ENCODE peak calls at places on chromosomes 13 and 19, in eight cellular contexts. One of them, this sample, is unnamed.

GRCh38 chr13:100473493-100474044 is 115.0 kb downstream of the GGACT start:
- DNase-seq in A549: no peak
- DNase-seq in skeletal muscle cell: no peak
- DNase-seq in NCI-H526 treated with DMSO at 0.1 percent for 48 hours: no peak
- DNase-seq in stimulated activated CD4-positive, alpha-beta T cell treated with anti-CD3 and anti-CD28 coated beads, Interleukin-4, amount 100 ng/mL, for 48 hours: no peak
- DNase-seq in CD8-positive, alpha-beta T cell: no peak
- DNase-seq in ELR: no peak
- DNase-seq in IMR-90: no peak
- DNase-seq in this sample: no peak

GRCh38 chr13:99726261-99726894 is 225.1 kb downstream of the TM9SF2 start:
- DNase-seq in skeletal muscle cell: no peak
- DNase-seq in NCI-H526 treated with DMSO at 0.1 percent for 48 hours: no peak
- DNase-seq in IMR-90: no peak
- DNase-seq in stimulated activated CD4-positive, alpha-beta T cell treated with anti-CD3 and anti-CD28 coated beads, Interleukin-4, amount 100 ng/mL, for 48 hours: no peak
- DNase-seq in CD8-positive, alpha-beta T cell: no peak
- DNase-seq in A549: no peak
- DNase-seq in ELR: no peak
- DNase-seq in this sample: no peak

GRCh38 chr13:71517004-71517403 is 350.0 kb downstream of the DACH1 start:
- DNase-seq in stimulated activated CD4-positive, alpha-beta T cell treated with anti-CD3 and anti-CD28 coated beads, Interleukin-4, amount 100 ng/mL, for 48 hours: no peak
- DNase-seq in IMR-90: no peak
- DNase-seq in skeletal muscle cell: no peak
- DNase-seq in CD8-positive, alpha-beta T cell: no peak
- DNase-seq in ELR: peak
- DNase-seq in A549: no peak
- DNase-seq in NCI-H526 treated with DMSO at 0.1 percent for 48 hours: no peak
- DNase-seq in this sample: no peak

GRCh38 chr19:55516878-55517620 is 19.9 kb downstream of the SBK2 start:
- DNase-seq in NCI-H526 treated with DMSO at 0.1 percent for 48 hours: peak
- DNase-seq in IMR-90: peak
- DNase-seq in stimulated activated CD4-positive, alpha-beta T cell treated with anti-CD3 and anti-CD28 coated beads, Interleukin-4, amount 100 ng/mL, for 48 hours: peak
- DNase-seq in skeletal muscle cell: peak
- DNase-seq in ELR: peak
- DNase-seq in A549: peak
- DNase-seq in CD8-positive, alpha-beta T cell: peak
- DNase-seq in this sample: peak

GRCh38 chr19:19661141-19661674 is 2.3 kb downstream of the ATP13A1 start:
- DNase-seq in ELR: no peak
- DNase-seq in stimulated activated CD4-positive, alpha-beta T cell treated with anti-CD3 and anti-CD28 coated beads, Interleukin-4, amount 100 ng/mL, for 48 hours: no peak
- DNase-seq in IMR-90: no peak
- DNase-seq in A549: no peak
- DNase-seq in skeletal muscle cell: no peak
- DNase-seq in CD8-positive, alpha-beta T cell: no peak
- DNase-seq in NCI-H526 treated with DMSO at 0.1 percent for 48 hours: no peak
- DNase-seq in this sample: no peak

GRCh38 chr13:106063591-106064308 is 471.7 kb downstream of the EFNB2 start:
- DNase-seq in NCI-H526 treated with DMSO at 0.1 percent for 48 hours: no peak
- DNase-seq in IMR-90: peak
- DNase-seq in CD8-positive, alpha-beta T cell: no peak
- DNase-seq in stimulated activated CD4-positive, alpha-beta T cell treated with anti-CD3 and anti-CD28 coated beads, Interleukin-4, amount 100 ng/mL, for 48 hours: no peak
- DNase-seq in skeletal muscle cell: peak
- DNase-seq in A549: no peak
- DNase-seq in ELR: peak
- DNase-seq in this sample: peak

GRCh38 chr19:46659151-46660007 is 1.6 kb downstream of the DACT3 start:
- DNase-seq in stimulated activated CD4-positive, alpha-beta T cell treated with anti-CD3 and anti-CD28 coated beads, Interleukin-4, amount 100 ng/mL, for 48 hours: no peak
- DNase-seq in skeletal muscle cell: no peak
- DNase-seq in IMR-90: no peak
- DNase-seq in ELR: peak
- DNase-seq in CD8-positive, alpha-beta T cell: no peak
- DNase-seq in NCI-H526 treated with DMSO at 0.1 percent for 48 hours: no peak
- DNase-seq in A549: peak
- DNase-seq in this sample: no peak

GRCh38 chr13:40172149-40172591 is 494.3 kb downstream of the FOXO1 start:
- DNase-seq in stimulated activated CD4-positive, alpha-beta T cell treated with anti-CD3 and anti-CD28 coated beads, Interleukin-4, amount 100 ng/mL, for 48 hours: no peak
- DNase-seq in skeletal muscle cell: no peak
- DNase-seq in A549: no peak
- DNase-seq in CD8-positive, alpha-beta T cell: no peak
- DNase-seq in ELR: no peak
- DNase-seq in IMR-90: no peak
- DNase-seq in NCI-H526 treated with DMSO at 0.1 percent for 48 hours: no peak
- DNase-seq in this sample: no peak

GRCh38 chr19:55618426-55618825 is 5.9 kb downstream of the ZNF784 start:
- DNase-seq in NCI-H526 treated with DMSO at 0.1 percent for 48 hours: no peak
- DNase-seq in IMR-90: no peak
- DNase-seq in skeletal muscle cell: no peak
- DNase-seq in stimulated activated CD4-positive, alpha-beta T cell treated with anti-CD3 and anti-CD28 coated beads, Interleukin-4, amount 100 ng/mL, for 48 hours: no peak
- DNase-seq in A549: no peak
- DNase-seq in ELR: no peak
- DNase-seq in CD8-positive, alpha-beta T cell: no peak
- DNase-seq in this sample: no peak

GRCh38 chr13:24008679-24009078 is 111.4 kb upstream of the C1QTNF9B start:
- DNase-seq in A549: no peak
- DNase-seq in skeletal muscle cell: no peak
- DNase-seq in CD8-positive, alpha-beta T cell: no peak
- DNase-seq in ELR: peak
- DNase-seq in stimulated activated CD4-positive, alpha-beta T cell treated with anti-CD3 and anti-CD28 coated beads, Interleukin-4, amount 100 ng/mL, for 48 hours: no peak
- DNase-seq in IMR-90: peak
- DNase-seq in NCI-H526 treated with DMSO at 0.1 percent for 48 hours: no peak
- DNase-seq in this sample: no peak

GRCh38 chr13:109626386-109627171 is 159.8 kb downstream of the IRS2 start:
- DNase-seq in A549: no peak
- DNase-seq in NCI-H526 treated with DMSO at 0.1 percent for 48 hours: no peak
- DNase-seq in stimulated activated CD4-positive, alpha-beta T cell treated with anti-CD3 and anti-CD28 coated beads, Interleukin-4, amount 100 ng/mL, for 48 hours: no peak
- DNase-seq in IMR-90: no peak
- DNase-seq in ELR: no peak
- DNase-seq in skeletal muscle cell: no peak
- DNase-seq in CD8-positive, alpha-beta T cell: no peak
- DNase-seq in this sample: no peak

GRCh38 chr13:64075543-64076271 is 2660.1 kb upstream of the PCDH20 start:
- DNase-seq in ELR: no peak
- DNase-seq in skeletal muscle cell: no peak
- DNase-seq in stimulated activated CD4-positive, alpha-beta T cell treated with anti-CD3 and anti-CD28 coated beads, Interleukin-4, amount 100 ng/mL, for 48 hours: no peak
- DNase-seq in NCI-H526 treated with DMSO at 0.1 percent for 48 hours: peak
- DNase-seq in CD8-positive, alpha-beta T cell: no peak
- DNase-seq in A549: no peak
- DNase-seq in IMR-90: no peak
- DNase-seq in this sample: no peak

GRCh38 chr19:6047256-6047655 is 63.0 kb downstream of the RFX2 start:
- DNase-seq in NCI-H526 treated with DMSO at 0.1 percent for 48 hours: no peak
- DNase-seq in CD8-positive, alpha-beta T cell: no peak
- DNase-seq in A549: no peak
- DNase-seq in IMR-90: no peak
- DNase-seq in stimulated activated CD4-positive, alpha-beta T cell treated with anti-CD3 and anti-CD28 coated beads, Interleukin-4, amount 100 ng/mL, for 48 hours: no peak
- DNase-seq in skeletal muscle cell: no peak
- DNase-seq in ELR: no peak
- DNase-seq in this sample: no peak

GRCh38 chr19:17075860-17076538 is 422 bp downstream of the MYO9B start:
- DNase-seq in NCI-H526 treated with DMSO at 0.1 percent for 48 hours: no peak
- DNase-seq in A549: peak
- DNase-seq in IMR-90: peak
- DNase-seq in stimulated activated CD4-positive, alpha-beta T cell treated with anti-CD3 and anti-CD28 coated beads, Interleukin-4, amount 100 ng/mL, for 48 hours: peak
- DNase-seq in CD8-positive, alpha-beta T cell: peak
- DNase-seq in skeletal muscle cell: no peak
- DNase-seq in ELR: peak
- DNase-seq in this sample: no peak

GRCh38 chr13:112996671-112997091 is 27.7 kb downstream of the MCF2L start:
- DNase-seq in CD8-positive, alpha-beta T cell: no peak
- DNase-seq in A549: no peak
- DNase-seq in IMR-90: no peak
- DNase-seq in stimulated activated CD4-positive, alpha-beta T cell treated with anti-CD3 and anti-CD28 coated beads, Interleukin-4, amount 100 ng/mL, for 48 hours: no peak
- DNase-seq in NCI-H526 treated with DMSO at 0.1 percent for 48 hours: no peak
- DNase-seq in ELR: no peak
- DNase-seq in skeletal muscle cell: no peak
- DNase-seq in this sample: no peak

GRCh38 chr13:27978301-27978968 is 9.3 kb upstream of the CDX2 start:
- DNase-seq in IMR-90: no peak
- DNase-seq in NCI-H526 treated with DMSO at 0.1 percent for 48 hours: no peak
- DNase-seq in CD8-positive, alpha-beta T cell: no peak
- DNase-seq in A549: no peak
- DNase-seq in stimulated activated CD4-positive, alpha-beta T cell treated with anti-CD3 and anti-CD28 coated beads, Interleukin-4, amount 100 ng/mL, for 48 hours: no peak
- DNase-seq in ELR: no peak
- DNase-seq in skeletal muscle cell: no peak
- DNase-seq in this sample: no peak

GRCh38 chr13:41891119-41891518 is 69.8 kb downstream of the VWA8 start:
- DNase-seq in NCI-H526 treated with DMSO at 0.1 percent for 48 hours: no peak
- DNase-seq in A549: no peak
- DNase-seq in CD8-positive, alpha-beta T cell: no peak
- DNase-seq in skeletal muscle cell: no peak
- DNase-seq in ELR: no peak
- DNase-seq in stimulated activated CD4-positive, alpha-beta T cell treated with anti-CD3 and anti-CD28 coated beads, Interleukin-4, amount 100 ng/mL, for 48 hours: no peak
- DNase-seq in IMR-90: no peak
- DNase-seq in this sample: no peak

GRCh38 chr13:77876176-77876575 is 42.5 kb downstream of the EDNRB start:
- DNase-seq in A549: no peak
- DNase-seq in ELR: no peak
- DNase-seq in stimulated activated CD4-positive, alpha-beta T cell treated with anti-CD3 and anti-CD28 coated beads, Interleukin-4, amount 100 ng/mL, for 48 hours: no peak
- DNase-seq in skeletal muscle cell: no peak
- DNase-seq in CD8-positive, alpha-beta T cell: no peak
- DNase-seq in NCI-H526 treated with DMSO at 0.1 percent for 48 hours: no peak
- DNase-seq in IMR-90: peak
- DNase-seq in this sample: peak

GRCh38 chr13:23754506-23754905 is 134.7 kb downstream of the MIPEP start:
- DNase-seq in skeletal muscle cell: no peak
- DNase-seq in NCI-H526 treated with DMSO at 0.1 percent for 48 hours: no peak
- DNase-seq in ELR: no peak
- DNase-seq in CD8-positive, alpha-beta T cell: no peak
- DNase-seq in stimulated activated CD4-positive, alpha-beta T cell treated with anti-CD3 and anti-CD28 coated beads, Interleukin-4, amount 100 ng/mL, for 48 hours: no peak
- DNase-seq in IMR-90: peak
- DNase-seq in A549: no peak
- DNase-seq in this sample: no peak

GRCh38 chr13:28171266-28171665 is 32.9 kb downstream of the PAN3 start:
- DNase-seq in A549: no peak
- DNase-seq in NCI-H526 treated with DMSO at 0.1 percent for 48 hours: no peak
- DNase-seq in skeletal muscle cell: no peak
- DNase-seq in CD8-positive, alpha-beta T cell: no peak
- DNase-seq in stimulated activated CD4-positive, alpha-beta T cell treated with anti-CD3 and anti-CD28 coated beads, Interleukin-4, amount 100 ng/mL, for 48 hours: no peak
- DNase-seq in IMR-90: no peak
- DNase-seq in ELR: no peak
- DNase-seq in this sample: no peak

GRCh38 chr19:8054169-8054568 is 1.6 kb downstream of the CCL25 start:
- DNase-seq in skeletal muscle cell: no peak
- DNase-seq in IMR-90: no peak
- DNase-seq in CD8-positive, alpha-beta T cell: no peak
- DNase-seq in A549: no peak
- DNase-seq in NCI-H526 treated with DMSO at 0.1 percent for 48 hours: no peak
- DNase-seq in ELR: no peak
- DNase-seq in stimulated activated CD4-positive, alpha-beta T cell treated with anti-CD3 and anti-CD28 coated beads, Interleukin-4, amount 100 ng/mL, for 48 hours: no peak
- DNase-seq in this sample: no peak

GRCh38 chr19:16637535-16637934 is 9.5 kb upstream of the MED26 start:
- DNase-seq in NCI-H526 treated with DMSO at 0.1 percent for 48 hours: no peak
- DNase-seq in CD8-positive, alpha-beta T cell: no peak
- DNase-seq in A549: no peak
- DNase-seq in skeletal muscle cell: no peak
- DNase-seq in IMR-90: peak
- DNase-seq in stimulated activated CD4-positive, alpha-beta T cell treated with anti-CD3 and anti-CD28 coated beads, Interleukin-4, amount 100 ng/mL, for 48 hours: no peak
- DNase-seq in ELR: no peak
- DNase-seq in this sample: no peak

GRCh38 chr19:46785054-46785979 is 3.1 kb downstream of the SLC1A5 start:
- DNase-seq in CD8-positive, alpha-beta T cell: no peak
- DNase-seq in NCI-H526 treated with DMSO at 0.1 percent for 48 hours: no peak
- DNase-seq in stimulated activated CD4-positive, alpha-beta T cell treated with anti-CD3 and anti-CD28 coated beads, Interleukin-4, amount 100 ng/mL, for 48 hours: no peak
- DNase-seq in A549: no peak
- DNase-seq in ELR: no peak
- DNase-seq in IMR-90: peak
- DNase-seq in skeletal muscle cell: no peak
- DNase-seq in this sample: no peak

GRCh38 chr13:76973920-76974617 is 17.8 kb upstream of the CLN5 start:
- DNase-seq in skeletal muscle cell: no peak
- DNase-seq in CD8-positive, alpha-beta T cell: no peak
- DNase-seq in A549: no peak
- DNase-seq in NCI-H526 treated with DMSO at 0.1 percent for 48 hours: no peak
- DNase-seq in stimulated activated CD4-positive, alpha-beta T cell treated with anti-CD3 and anti-CD28 coated beads, Interleukin-4, amount 100 ng/mL, for 48 hours: no peak
- DNase-seq in ELR: no peak
- DNase-seq in IMR-90: no peak
- DNase-seq in this sample: no peak

GRCh38 chr19:29530549-29531457 is 5.0 kb downstream of the VSTM2B start:
- DNase-seq in skeletal muscle cell: no peak
- DNase-seq in stimulated activated CD4-positive, alpha-beta T cell treated with anti-CD3 and anti-CD28 coated beads, Interleukin-4, amount 100 ng/mL, for 48 hours: no peak
- DNase-seq in ELR: no peak
- DNase-seq in IMR-90: no peak
- DNase-seq in NCI-H526 treated with DMSO at 0.1 percent for 48 hours: no peak
- DNase-seq in CD8-positive, alpha-beta T cell: no peak
- DNase-seq in A549: no peak
- DNase-seq in this sample: no peak

GRCh38 chr19:7994114-7994513 is 11.3 kb downstream of the ELAVL1 start:
- DNase-seq in skeletal muscle cell: no peak
- DNase-seq in stimulated activated CD4-positive, alpha-beta T cell treated with anti-CD3 and anti-CD28 coated beads, Interleukin-4, amount 100 ng/mL, for 48 hours: no peak
- DNase-seq in A549: no peak
- DNase-seq in NCI-H526 treated with DMSO at 0.1 percent for 48 hours: no peak
- DNase-seq in ELR: no peak
- DNase-seq in IMR-90: no peak
- DNase-seq in CD8-positive, alpha-beta T cell: no peak
- DNase-seq in this sample: no peak

GRCh38 chr13:41427700-41428099 is 29.6 kb upstream of the RGCC start:
- DNase-seq in A549: no peak
- DNase-seq in skeletal muscle cell: no peak
- DNase-seq in CD8-positive, alpha-beta T cell: no peak
- DNase-seq in NCI-H526 treated with DMSO at 0.1 percent for 48 hours: no peak
- DNase-seq in ELR: no peak
- DNase-seq in stimulated activated CD4-positive, alpha-beta T cell treated with anti-CD3 and anti-CD28 coated beads, Interleukin-4, amount 100 ng/mL, for 48 hours: no peak
- DNase-seq in IMR-90: no peak
- DNase-seq in this sample: no peak

GRCh38 chr13:34931572-34931971 is 10.5 kb upstream of the NBEA start:
- DNase-seq in CD8-positive, alpha-beta T cell: no peak
- DNase-seq in IMR-90: peak
- DNase-seq in NCI-H526 treated with DMSO at 0.1 percent for 48 hours: no peak
- DNase-seq in skeletal muscle cell: peak
- DNase-seq in A549: no peak
- DNase-seq in ELR: peak
- DNase-seq in stimulated activated CD4-positive, alpha-beta T cell treated with anti-CD3 and anti-CD28 coated beads, Interleukin-4, amount 100 ng/mL, for 48 hours: no peak
- DNase-seq in this sample: no peak

GRCh38 chr13:24214528-24214927 is 54.0 kb downstream of the SPATA13 start:
- DNase-seq in NCI-H526 treated with DMSO at 0.1 percent for 48 hours: no peak
- DNase-seq in IMR-90: no peak
- DNase-seq in stimulated activated CD4-positive, alpha-beta T cell treated with anti-CD3 and anti-CD28 coated beads, Interleukin-4, amount 100 ng/mL, for 48 hours: no peak
- DNase-seq in A549: no peak
- DNase-seq in ELR: no peak
- DNase-seq in skeletal muscle cell: no peak
- DNase-seq in CD8-positive, alpha-beta T cell: no peak
- DNase-seq in this sample: no peak

GRCh38 chr19:8526345-8527062 is 12.5 kb upstream of the ZNF414 start:
- DNase-seq in skeletal muscle cell: peak
- DNase-seq in ELR: peak
- DNase-seq in stimulated activated CD4-positive, alpha-beta T cell treated with anti-CD3 and anti-CD28 coated beads, Interleukin-4, amount 100 ng/mL, for 48 hours: no peak
- DNase-seq in CD8-positive, alpha-beta T cell: no peak
- DNase-seq in NCI-H526 treated with DMSO at 0.1 percent for 48 hours: peak
- DNase-seq in A549: peak
- DNase-seq in IMR-90: peak
- DNase-seq in this sample: peak

GRCh38 chr13:107466326-107466725 is 749.0 kb downstream of the LIG4 start:
- DNase-seq in CD8-positive, alpha-beta T cell: no peak
- DNase-seq in stimulated activated CD4-positive, alpha-beta T cell treated with anti-CD3 and anti-CD28 coated beads, Interleukin-4, amount 100 ng/mL, for 48 hours: no peak
- DNase-seq in skeletal muscle cell: no peak
- DNase-seq in NCI-H526 treated with DMSO at 0.1 percent for 48 hours: no peak
- DNase-seq in A549: no peak
- DNase-seq in IMR-90: peak
- DNase-seq in ELR: peak
- DNase-seq in this sample: no peak

GRCh38 chr13:80001510-80001842 is 339.4 kb downstream of the SPRY2 start:
- DNase-seq in CD8-positive, alpha-beta T cell: no peak
- DNase-seq in IMR-90: no peak
- DNase-seq in skeletal muscle cell: no peak
- DNase-seq in A549: no peak
- DNase-seq in ELR: no peak
- DNase-seq in NCI-H526 treated with DMSO at 0.1 percent for 48 hours: no peak
- DNase-seq in stimulated activated CD4-positive, alpha-beta T cell treated with anti-CD3 and anti-CD28 coated beads, Interleukin-4, amount 100 ng/mL, for 48 hours: no peak
- DNase-seq in this sample: no peak

GRCh38 chr13:78881746-78882145 is 222.8 kb upstream of the OBI1 start:
- DNase-seq in A549: no peak
- DNase-seq in skeletal muscle cell: no peak
- DNase-seq in stimulated activated CD4-positive, alpha-beta T cell treated with anti-CD3 and anti-CD28 coated beads, Interleukin-4, amount 100 ng/mL, for 48 hours: no peak
- DNase-seq in ELR: no peak
- DNase-seq in NCI-H526 treated with DMSO at 0.1 percent for 48 hours: no peak
- DNase-seq in IMR-90: no peak
- DNase-seq in CD8-positive, alpha-beta T cell: no peak
- DNase-seq in this sample: no peak

GRCh38 chr19:34224996-34225658 is 29.2 kb upstream of the GARRE1 start:
- DNase-seq in IMR-90: peak
- DNase-seq in A549: no peak
- DNase-seq in ELR: peak
- DNase-seq in skeletal muscle cell: no peak
- DNase-seq in stimulated activated CD4-positive, alpha-beta T cell treated with anti-CD3 and anti-CD28 coated beads, Interleukin-4, amount 100 ng/mL, for 48 hours: no peak
- DNase-seq in NCI-H526 treated with DMSO at 0.1 percent for 48 hours: no peak
- DNase-seq in CD8-positive, alpha-beta T cell: no peak
- DNase-seq in this sample: no peak